ENCODE peak calls at places on chromosomes 7 and 10, in eight cellular contexts. H is upper lobe of right lung; B is activated CD8-positive, alpha-beta T cell treated with anti-CD3 and anti-CD28 coated beads for 36 hours; E is gastrocnemius medialis; Z is stimulated activated naive CD8-positive, alpha-beta T cell treated with anti-CD3 and anti-CD28 coated beads, Interleukin-15, Interleukin-2, amounts not matched to agents 100 U/mL and 50 U/mL, for 24 hours; S is WTC11; N is lung; K is memory B cell. G is an unnamed sample.

GRCh38 chr7:139644191-139644590 is 120.7 kb downstream of the CLEC2L start:
- ATAC-seq in H (no peak), B (peak), E (no peak), Z (peak), S (no peak), N (no peak), K (no peak), G (no peak)

GRCh38 chr10:97020452-97021400 is 165.0 kb downstream of the SLIT1 start:
- ATAC-seq in H (no peak), B (no peak), E (peak), Z (no peak), S (no peak), N (no peak), K (no peak), G (no peak)

GRCh38 chr7:117871778-117872538 is 1.3 kb downstream of the CTTNBP2 start:
- ATAC-seq in H (peak), B (no peak), E (no peak), Z (no peak), S (peak), N (no peak), K (no peak), G (peak)

GRCh38 chr10:74097776-74098175 is 52.9 kb downstream of the AP3M1 start:
- ATAC-seq in H (no peak), B (no peak), E (no peak), Z (no peak), S (no peak), N (no peak), K (no peak), G (no peak)

GRCh38 chr7:47609803-47610452 is 28.0 kb upstream of the TNS3 start:
- ATAC-seq in H (no peak), B (no peak), E (peak), Z (no peak), S (no peak), N (no peak), K (no peak), G (no peak)

GRCh38 chr7:99490878-99491277 is 9.2 kb downstream of the ZNF394 start:
- ATAC-seq in H (no peak), B (no peak), E (no peak), Z (no peak), S (peak), N (no peak), K (no peak), G (no peak)

GRCh38 chr10:92538231-92538958 is 35.5 kb downstream of the IDE start:
- ATAC-seq in H (no peak), B (no peak), E (no peak), Z (no peak), S (no peak), N (no peak), K (no peak), G (no peak)

GRCh38 chr10:99854860-99855259 is 72.4 kb downstream of the ABCC2 start:
- ATAC-seq in H (peak), B (no peak), E (no peak), Z (no peak), S (peak), N (no peak), K (no peak), G (no peak)

GRCh38 chr7:112550468-112551060 is 69.8 kb downstream of the LSMEM1 start:
- ATAC-seq in H (peak), B (peak), E (peak), Z (no peak), S (peak), N (no peak), K (peak), G (peak)

GRCh38 chr10:68561804-68562649 is 1.9 kb downstream of the TET1 start:
- ATAC-seq in H (no peak), B (no peak), E (no peak), Z (no peak), S (peak), N (no peak), K (no peak), G (no peak)

GRCh38 chr7:83603644-83604043 is 45.3 kb downstream of the SEMA3E start:
- ATAC-seq in H (peak), B (no peak), E (no peak), Z (no peak), S (no peak), N (no peak), K (no peak), G (no peak)

GRCh38 chr10:125081931-125082330 is 78.4 kb downstream of the CTBP2 start:
- ATAC-seq in H (no peak), B (no peak), E (peak), Z (no peak), S (no peak), N (no peak), K (no peak), G (no peak)

GRCh38 chr7:94507462-94507861 is 2.1 kb upstream of the CASD1 start:
- ATAC-seq in H (no peak), B (no peak), E (no peak), Z (no peak), S (no peak), N (no peak), K (no peak), G (no peak)

GRCh38 chr7:16357921-16358320 is 63.4 kb downstream of the CRPPA start:
- ATAC-seq in H (peak), B (no peak), E (no peak), Z (no peak), S (no peak), N (no peak), K (no peak), G (no peak)

GRCh38 chr7:115940462-115941060 is 90.0 kb downstream of the TFEC start:
- ATAC-seq in H (peak), B (no peak), E (no peak), Z (no peak), S (no peak), N (no peak), K (no peak), G (no peak)

GRCh38 chr7:142833174-142834027 is 21.5 kb upstream of the EPHB6 start:
- ATAC-seq in H (no peak), B (peak), E (no peak), Z (peak), S (peak), N (no peak), K (no peak), G (peak)

GRCh38 chr7:22477262-22477661 is 22.7 kb downstream of the STEAP1B start:
- ATAC-seq in H (no peak), B (no peak), E (no peak), Z (no peak), S (no peak), N (no peak), K (no peak), G (no peak)

GRCh38 chr10:49023752-49024151 is 84.1 kb upstream of the LRRC18 start:
- ATAC-seq in H (peak), B (no peak), E (peak), Z (no peak), S (no peak), N (no peak), K (no peak), G (no peak)

GRCh38 chr10:104284783-104285182 is 15.8 kb downstream of the GSTO2 start:
- ATAC-seq in H (no peak), B (no peak), E (no peak), Z (no peak), S (no peak), N (no peak), K (peak), G (no peak)

GRCh38 chr10:101693701-101694055 is 1.3 kb downstream of the FBXW4 start:
- ATAC-seq in H (peak), B (peak), E (no peak), Z (peak), S (no peak), N (no peak), K (peak), G (peak)

GRCh38 chr10:9331583-9332008 is 1277.1 kb downstream of the GATA3 start:
- ATAC-seq in H (peak), B (peak), E (peak), Z (no peak), S (peak), N (peak), K (peak), G (peak)

GRCh38 chr10:112724404-112724991 is 225.5 kb upstream of the TCF7L2 start:
- ATAC-seq in H (no peak), B (no peak), E (no peak), Z (no peak), S (peak), N (no peak), K (no peak), G (no peak)

GRCh38 chr7:101174322-101174854 is 5.7 kb downstream of the NAT16 start:
- ATAC-seq in H (no peak), B (peak), E (no peak), Z (no peak), S (no peak), N (no peak), K (no peak), G (no peak)

GRCh38 chr10:91226093-91226492 is 5.6 kb downstream of the PCGF5 start:
- ATAC-seq in H (no peak), B (no peak), E (no peak), Z (no peak), S (no peak), N (no peak), K (no peak), G (no peak)

GRCh38 chr7:80392229-80393169 is 119.4 kb downstream of the GNAT3 start:
- ATAC-seq in H (no peak), B (no peak), E (no peak), Z (no peak), S (no peak), N (no peak), K (no peak), G (no peak)

GRCh38 chr10:50514995-50515394 is 108.8 kb downstream of the SGMS1 start:
- ATAC-seq in H (no peak), B (no peak), E (no peak), Z (no peak), S (no peak), N (no peak), K (no peak), G (peak)

GRCh38 chr10:75662715-75663114 is 231.3 kb downstream of the LRMDA start:
- ATAC-seq in H (peak), B (no peak), E (peak), Z (no peak), S (no peak), N (peak), K (no peak), G (no peak)

GRCh38 chr10:88787463-88787862 is 15.1 kb upstream of the LIPM start:
- ATAC-seq in H (no peak), B (no peak), E (no peak), Z (no peak), S (no peak), N (no peak), K (no peak), G (no peak)

GRCh38 chr7:137717811-137718271 is 128.9 kb downstream of the DGKI start:
- ATAC-seq in H (peak), B (no peak), E (no peak), Z (no peak), S (peak), N (no peak), K (no peak), G (peak)

GRCh38 chr10:97089209-97089865 is 96.4 kb downstream of the SLIT1 start:
- ATAC-seq in H (no peak), B (no peak), E (no peak), Z (no peak), S (no peak), N (no peak), K (no peak), G (no peak)

G was measured in esophagus mucosa.